ENCODE peak calls at places on chromosomes 2 and 18, in seven cellular contexts. M, P, I, Y, B, N and S are unnamed samples.

GRCh38 chr2:156437272-156437671 is 1.1 kb downstream of the GPD2 start:
- DNase-seq in M (no peak), P (no peak), I (no peak), Y (no peak), B (peak), N (no peak), S (no peak)

GRCh38 chr2:15092691-15093090 is 460.2 kb downstream of the LRATD1 start:
- DNase-seq in M (no peak), P (no peak), I (no peak), Y (no peak), B (peak), N (no peak), S (no peak)

GRCh38 chr2:144078091-144078490 is 441.8 kb downstream of the ZEB2 start:
- DNase-seq in M (no peak), P (no peak), I (no peak), Y (no peak), B (peak), N (no peak), S (no peak)

GRCh38 chr18:61833387-61833786 is 59.4 kb downstream of the RNF152 start:
- DNase-seq in M (no peak), P (peak), I (peak), Y (no peak), B (no peak), N (no peak), S (peak)

GRCh38 chr2:3175568-3175955 is 202.1 kb downstream of the EIPR1 start:
- DNase-seq in M (no peak), P (no peak), I (no peak), Y (no peak), B (no peak), N (no peak), S (no peak)

GRCh38 chr2:53768233-53768542 is 584 bp downstream of the CHAC2 start:
- DNase-seq in M (no peak), P (no peak), I (no peak), Y (peak), B (no peak), N (no peak), S (peak)

GRCh38 chr2:132372276-132372675 is 44.3 kb upstream of the GPR39 start:
- DNase-seq in M (no peak), P (no peak), I (no peak), Y (no peak), B (no peak), N (no peak), S (no peak)

GRCh38 chr2:211114826-211115450 is 558.5 kb downstream of the CPS1 start:
- DNase-seq in M (no peak), P (no peak), I (no peak), Y (no peak), B (no peak), N (no peak), S (no peak)

GRCh38 chr2:215657844-215658243 is 222.0 kb upstream of the FN1 start:
- DNase-seq in M (peak), P (peak), I (peak), Y (no peak), B (peak), N (no peak), S (peak)

GRCh38 chr2:240917684-240918257 is 11.6 kb downstream of the CROCC2 start:
- DNase-seq in M (no peak), P (no peak), I (no peak), Y (peak), B (peak), N (no peak), S (no peak)

GRCh38 chr2:235238537-235238936 is 255.3 kb upstream of the AGAP1 start:
- DNase-seq in M (peak), P (peak), I (no peak), Y (no peak), B (peak), N (no peak), S (peak)